ENCODE peak calls at places on chromosomes 5 and 9, in five cellular contexts. Z is GM12865, K is GM13977, P is HepG2, E is mucosa of descending colon. N is an unnamed sample.

GRCh38 chr9:119795395-119795794 is 426.2 kb upstream of the BRINP1 start:
- DNase-seq in E (no peak), K (no peak), Z (peak; percentile 9), P (no peak), N (no peak)

GRCh38 chr9:34227445-34227844 is 48.6 kb downstream of the UBAP1 start:
- DNase-seq in Z (no peak), E (no peak), K (no peak), P (no peak), N (no peak)

GRCh38 chr9:127991757-127992274 is 11.0 kb upstream of the EEIG1 start:
- DNase-seq in P (no peak), Z (no peak), K (no peak), E (no peak), N (no peak)

GRCh38 chr9:26535146-26535545 is 357.5 kb downstream of the CAAP1 start:
- DNase-seq in P (no peak), Z (no peak), K (no peak), E (no peak), N (no peak)

GRCh38 chr9:125805057-125805456 is 57.9 kb downstream of the PBX3 start:
- DNase-seq in E (no peak), P (no peak), K (no peak), Z (no peak), N (no peak)

GRCh38 chr5:8241558-8241957 is 372.6 kb downstream of the MTRR start:
- DNase-seq in K (no peak), E (no peak), Z (no peak), P (no peak), N (no peak)

GRCh38 chr5:139982157-139982974 is 60.7 kb downstream of the NRG2 start:
- DNase-seq in K (no peak), Z (no peak), P (no peak), E (no peak), N (peak; percentile 83)

GRCh38 chr9:2066312-2067273 is 51.4 kb downstream of the SMARCA2 start:
- DNase-seq in K (no peak), Z (no peak), E (no peak), P (peak; percentile 52), N (no peak)

GRCh38 chr5:79133657-79134451 is 22.2 kb downstream of the BHMT start:
- DNase-seq in Z (peak; percentile 83), K (peak; percentile 68), E (no peak), P (peak; percentile 64), N (peak; percentile 88)

GRCh38 chr9:18463991-18464390 is 10.0 kb upstream of the ADAMTSL1 start:
- DNase-seq in P (no peak), Z (no peak), K (no peak), E (no peak), N (no peak)

GRCh38 chr9:93677061-93677571 is 100.7 kb downstream of the PHF2 start:
- DNase-seq in P (no peak), Z (no peak), K (no peak), E (peak; percentile 38), N (peak; percentile 74)

GRCh38 chr5:76941000-76941399 is 11.8 kb upstream of the CRHBP start:
- DNase-seq in Z (peak; percentile 35), P (no peak), E (no peak), K (no peak), N (peak; percentile 23)

GRCh38 chr5:93273176-93273575 is 307.8 kb downstream of the NR2F1-AS1 start:
- DNase-seq in E (no peak), P (no peak), K (no peak), Z (no peak), N (no peak)

GRCh38 chr5:154176191-154176590 is 14.3 kb upstream of the GALNT10 start:
- DNase-seq in P (no peak), K (no peak), E (no peak), Z (no peak), N (no peak)

GRCh38 chr9:129665814-129666511 is 516 bp downstream of the PRRX2 start:
- DNase-seq in Z (no peak), K (no peak), E (no peak), P (no peak), N (no peak)

GRCh38 chr5:71882826-71883744 is 164.0 kb downstream of the CARTPT start:
- DNase-seq in Z (no peak), K (no peak), P (no peak), E (no peak), N (no peak)

GRCh38 chr9:82152181-82152580 is 163.6 kb downstream of the SPATA31D1 start:
- DNase-seq in Z (no peak), K (no peak), P (no peak), E (no peak), N (no peak)

GRCh38 chr9:74132986-74133385 is 364.1 kb upstream of the RORB start:
- DNase-seq in K (no peak), E (peak; percentile 27), P (no peak), Z (no peak), N (no peak)

GRCh38 chr5:76582252-76583162 is 40.7 kb downstream of the F2RL2 start:
- DNase-seq in E (no peak), P (no peak), Z (peak; percentile 71), K (peak; percentile 32), N (no peak)

GRCh38 chr5:95620030-95620869 is at the start of gene GPR150:
- DNase-seq in Z (peak; percentile 89), E (peak; percentile 84), K (peak; percentile 79), P (peak; percentile 15), N (peak; percentile 85)

GRCh38 chr5:56251918-56252553 is 18.9 kb upstream of the ANKRD55 start:
- DNase-seq in Z (no peak), E (no peak), K (no peak), P (no peak), N (no peak)

DNA sequence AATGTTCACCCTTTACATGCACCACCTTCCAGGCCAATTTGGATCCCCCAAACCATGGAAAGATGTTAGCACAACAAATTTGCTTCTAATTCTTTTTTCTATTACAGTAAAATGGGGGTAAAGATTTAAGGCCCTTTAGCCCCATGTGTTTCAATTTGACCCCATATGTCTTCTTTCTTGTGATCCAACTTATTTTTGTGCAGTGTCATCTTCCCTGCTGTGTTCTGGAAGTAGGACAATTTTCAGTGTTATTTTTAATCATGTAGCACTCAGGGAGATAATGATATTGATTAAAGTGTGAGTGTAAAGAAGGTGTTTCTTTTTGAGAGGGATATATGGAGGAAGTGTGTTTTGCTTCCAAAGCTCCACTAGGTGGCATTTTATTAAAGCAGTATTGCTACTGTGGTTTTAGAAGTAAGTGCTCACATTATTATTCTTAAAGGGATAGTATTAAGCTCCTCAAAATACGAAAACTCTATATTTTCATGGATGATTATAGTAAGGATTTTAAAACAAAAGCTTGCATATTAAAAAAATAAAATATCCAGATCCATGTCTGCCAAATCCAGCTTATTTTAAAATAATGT is 118.7 kb upstream of the ATP10B start:
- DNase-seq in E (no peak), P (no peak), K (no peak), Z (peak; percentile 15), N (no peak)
- TF ChIP-seq CTCF in E (no peak), P (peak; percentile 6), K (peak; percentile 23), Z (peak; percentile 24), N (no peak)

GRCh38 chr9:110328763-110329162 is 8.9 kb downstream of the TXNDC8 start:
- DNase-seq in P (no peak), Z (no peak), E (no peak), K (no peak), N (no peak)
- TF ChIP-seq CTCF in P (no peak), Z (no peak), E (no peak), K (no peak), N (no peak)

DNA sequence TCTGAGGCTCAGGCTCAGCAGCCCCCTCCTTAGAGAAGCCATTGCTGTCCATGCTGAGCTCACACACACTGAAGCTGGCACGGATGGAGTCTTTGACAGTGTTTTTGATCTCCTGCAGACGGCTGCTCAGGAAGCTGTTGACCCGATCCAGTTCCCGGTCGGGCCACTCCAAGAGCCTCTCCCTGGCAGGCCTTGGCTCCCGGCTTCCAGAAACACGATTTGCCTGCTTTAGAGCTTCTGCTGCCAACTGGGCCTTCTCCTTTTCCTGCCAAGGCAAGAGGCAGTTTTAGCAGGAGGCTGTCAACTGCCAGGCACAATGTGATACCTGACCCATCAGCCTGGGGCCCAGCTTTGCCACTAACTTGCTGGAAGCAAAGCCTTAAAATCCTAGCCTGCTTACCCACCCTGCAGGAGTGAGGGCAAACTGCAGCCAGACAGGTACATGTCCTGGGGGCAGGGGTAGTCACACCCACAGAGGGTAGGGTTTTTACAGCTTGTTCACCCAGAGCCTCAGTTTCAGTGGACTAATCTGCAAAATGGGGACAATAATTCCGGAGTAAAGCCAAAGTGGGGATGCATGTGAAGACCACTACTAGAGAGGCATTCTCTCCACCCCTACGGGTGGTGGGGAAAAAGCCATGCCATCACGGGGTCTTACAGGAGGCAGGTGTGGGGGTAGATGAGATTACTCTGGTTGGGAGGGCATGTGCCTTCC is 8.3 kb upstream of the DDX41 start:
- DNase-seq in P (no peak), E (no peak), Z (no peak), K (no peak), N (no peak)
- TF ChIP-seq CTCF in P (no peak), E (no peak), Z (no peak), K (no peak), N (no peak)

GRCh38 chr5:39009981-39010380 is 64.2 kb downstream of the RICTOR start:
- DNase-seq in E (no peak), K (no peak), Z (no peak), P (no peak), N (no peak)

GRCh38 chr5:39001683-39002082 is 72.5 kb downstream of the RICTOR start:
- DNase-seq in E (no peak), K (no peak), P (no peak), Z (no peak), N (no peak)

GRCh38 chr5:39009280-39009679 is 64.9 kb downstream of the RICTOR start:
- DNase-seq in K (no peak), P (no peak), E (no peak), Z (no peak), N (no peak)

GRCh38 chr5:39006650-39007049 is 67.5 kb downstream of the RICTOR start:
- DNase-seq in Z (no peak), K (no peak), E (no peak), P (no peak), N (no peak)

DNA sequence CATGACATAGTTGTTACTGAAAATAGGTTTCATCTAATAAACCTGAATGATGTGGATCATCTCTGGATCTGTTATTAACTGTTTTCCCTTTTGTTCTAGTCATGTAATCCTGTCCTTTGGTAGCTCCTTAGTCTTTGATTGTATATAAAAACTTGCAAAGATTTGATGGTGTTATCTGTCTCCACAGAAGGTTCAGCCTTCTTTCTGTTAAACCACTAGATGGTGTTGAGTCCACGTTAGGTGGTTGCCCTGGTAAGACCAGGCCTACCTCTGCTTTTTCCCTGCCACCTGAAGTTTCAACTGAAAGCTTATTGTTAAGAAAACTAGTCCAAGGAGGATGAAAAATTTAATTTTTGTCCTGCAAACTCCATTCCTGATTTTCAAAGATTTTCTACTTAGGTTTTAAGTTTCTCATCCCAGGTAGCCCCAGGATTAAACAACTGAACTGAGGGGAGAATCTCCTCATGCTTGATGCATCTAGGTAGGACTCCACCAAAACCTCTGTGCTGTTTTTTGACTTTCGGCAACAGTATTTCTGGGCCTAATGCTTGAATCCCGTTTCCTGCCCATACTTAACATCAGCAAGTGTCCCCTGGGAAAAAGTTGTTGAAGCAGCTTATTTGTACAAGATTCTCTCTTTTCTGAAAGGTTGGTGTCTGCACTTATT is 68.5 kb downstream of the RICTOR start:
- DNase-seq in Z (peak; percentile 6), P (peak; percentile 12), E (no peak), K (no peak), N (no peak)
- TF ChIP-seq CTCF in Z (peak; percentile 6), P (peak; percentile 47), E (no peak), K (no peak), N (peak; percentile 22)

N was measured in osteocyte.